ENCODE peak calls at places on chromosomes 3 and 15, in nine cellular contexts. K is fibroblast of lung, N is sigmoid colon, Q is right atrium auricular region, W is IMR-90, F is psoas muscle, B is OCI-LY7, E is upper lobe of left lung, Z is astrocyte. D is an unnamed sample. For H3K4me1, the result is how much of the 10 kb centered on the place peaks cover.

GRCh38 chr3:188431040-188431439 is 277.1 kb downstream of the LPP start:
- DNase-seq in W (no peak), B (no peak), Z (no peak), Q (no peak), F (no peak), K (no peak), N (no peak), E (no peak), D (no peak)

GRCh38 chr3:146189519-146190173 is 28.7 kb upstream of the PLOD2 start:
- DNase-seq in K (peak), E (no peak), Q (no peak), F (no peak), Z (no peak), N (peak), W (peak), B (peak), D (peak)

GRCh38 chr3:36833160-36833814 is 68.9 kb upstream of the DCLK3 start:
- DNase-seq in Q (no peak), N (no peak), B (no peak), F (no peak), Z (no peak), W (no peak), E (peak), K (no peak), D (no peak)

GRCh38 chr3:137766069-137766960 is 2.2 kb downstream of the SOX14 start:
- DNase-seq in Z (no peak), K (no peak), F (no peak), B (no peak), Q (no peak), W (no peak), N (no peak), E (no peak), D (no peak)

GRCh38 chr3:130892759-130893239 is 1.1 kb upstream of the ATP2C1 start:
- DNase-seq in B (peak), F (no peak), N (peak), E (no peak), Q (peak), Z (peak), W (peak), K (peak), D (peak)

GRCh38 chr3:142235690-142236089 is 10.3 kb upstream of the GK5 start:
- DNase-seq in Z (no peak), W (no peak), F (no peak), N (no peak), E (no peak), Q (no peak), K (no peak), B (no peak), D (no peak)

GRCh38 chr15:32844118-32844711 is 126.4 kb downstream of the GREM1 start:
- DNase-seq in Q (no peak), B (peak), W (peak), N (no peak), Z (no peak), F (no peak), E (no peak), K (peak), D (no peak)

GRCh38 chr3:81445712-81446111 is 315.7 kb downstream of the GBE1 start:
- DNase-seq in K (no peak), E (no peak), N (no peak), Q (no peak), B (no peak), F (no peak), W (no peak), Z (no peak), D (no peak)

GRCh38 chr3:18556503-18556902 is 131.4 kb upstream of the SATB1 start:
- DNase-seq in B (no peak), K (no peak), W (no peak), Z (peak), Q (no peak), E (no peak), F (no peak), N (no peak), D (peak)

GRCh38 chr3:55329849-55330248 is 157.3 kb downstream of the WNT5A start:
- DNase-seq in E (no peak), Z (peak), Q (no peak), W (peak), N (no peak), K (peak), F (no peak), B (no peak), D (peak)

GRCh38 chr15:29126821-29127461 is 142.7 kb downstream of the NSMCE3 start:
- DNase-seq in Q (no peak), N (peak), F (peak), K (no peak), E (peak), Z (no peak), W (no peak), B (no peak), D (no peak)

GRCh38 chr15:29128671-29129070 is 141.0 kb downstream of the NSMCE3 start:
- DNase-seq in B (no peak), W (no peak), Q (no peak), Z (no peak), K (no peak), F (peak), N (peak), E (no peak), D (no peak)

GRCh38 chr15:29129221-29129620 is 140.4 kb downstream of the NSMCE3 start:
- DNase-seq in W (no peak), Z (no peak), E (no peak), Q (no peak), K (no peak), F (no peak), B (no peak), N (peak), D (no peak)

GRCh38 chr15:29126208-29126536 is 143.4 kb downstream of the NSMCE3 start:
- DNase-seq in B (no peak), F (peak), W (no peak), K (no peak), N (peak), Z (no peak), Q (no peak), E (no peak), D (no peak)

DNA sequence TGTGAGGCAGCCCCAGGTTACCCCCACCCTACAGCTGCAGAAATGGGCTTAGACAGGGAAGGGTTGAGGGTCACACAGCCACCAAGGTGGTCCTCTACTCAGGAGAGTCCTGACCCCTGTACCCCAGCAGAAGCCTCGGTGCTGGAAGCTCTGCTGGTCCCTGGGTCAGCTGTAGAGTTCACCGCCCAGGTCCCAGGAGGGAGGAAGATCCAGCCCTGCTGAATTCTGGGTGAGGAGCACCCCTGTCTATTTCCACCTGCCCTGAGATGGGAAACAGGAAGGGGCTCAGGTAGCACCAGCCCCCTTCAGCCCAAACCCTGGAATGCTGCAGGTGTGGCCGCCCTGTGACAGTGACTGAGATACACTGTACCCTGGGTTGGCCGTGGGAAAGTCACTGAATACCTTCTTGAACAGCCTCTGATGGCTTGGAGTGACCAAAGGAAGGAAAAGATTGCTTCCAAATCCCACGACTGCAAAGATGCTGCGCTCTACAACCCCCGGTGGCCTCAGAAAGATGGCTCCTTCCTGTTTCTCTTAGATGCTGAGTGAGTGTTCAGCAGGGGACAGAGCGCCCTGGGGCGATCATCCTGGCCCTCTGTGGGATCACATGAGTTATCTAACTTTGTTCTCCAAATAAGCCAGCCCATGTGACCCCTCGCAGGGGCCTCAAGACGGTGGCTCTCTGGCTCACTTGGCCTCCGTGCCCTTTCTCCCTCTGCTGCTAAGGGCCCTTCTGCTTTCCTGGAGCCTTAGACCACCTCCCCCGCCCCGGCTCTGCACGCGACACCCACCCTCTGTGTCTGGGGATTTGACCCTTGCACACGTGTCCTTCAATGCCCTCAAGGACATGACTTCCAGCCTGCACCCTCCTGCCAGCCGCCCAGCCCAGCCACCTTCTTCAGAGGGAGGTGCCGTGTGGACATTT is 141.9 kb downstream of the NSMCE3 start:
- DNase-seq in Z (no peak), E (no peak), Q (no peak), K (no peak), B (no peak), N (peak), W (no peak), F (peak), D (no peak)
- H3K4me1 ChIP-seq in Z (under half), E (under half), Q (under half), K (under half), B (under half), N (under half), W (under half), F (under half), D (under half)

DNA sequence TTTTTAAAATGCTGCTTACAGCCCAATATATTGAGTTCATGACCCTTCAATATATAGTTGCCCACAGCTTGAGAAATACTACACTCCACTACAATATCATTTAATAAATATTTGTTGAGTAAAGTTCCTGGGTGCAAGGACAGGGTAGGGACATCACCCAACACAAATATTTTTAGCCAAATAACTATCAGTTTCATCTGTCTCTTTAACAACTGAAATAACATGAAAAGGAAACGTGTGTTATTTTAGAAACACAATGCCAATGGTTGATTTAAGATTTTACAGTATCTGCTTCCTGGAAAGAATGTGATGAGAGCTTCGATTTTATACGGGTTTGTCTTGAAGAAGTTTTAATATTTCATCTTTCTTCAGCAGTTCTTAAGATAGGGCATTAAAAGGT is 67.7 kb upstream of the CDV3 start:
- DNase-seq in Q (no peak), Z (no peak), W (no peak), F (no peak), B (no peak), K (no peak), E (no peak), N (no peak), D (no peak)
- H3K27ac ChIP-seq in Q (peak), Z (no peak), W (no peak), F (no peak), B (peak), K (no peak), E (no peak), N (no peak), D (no peak)

DNA sequence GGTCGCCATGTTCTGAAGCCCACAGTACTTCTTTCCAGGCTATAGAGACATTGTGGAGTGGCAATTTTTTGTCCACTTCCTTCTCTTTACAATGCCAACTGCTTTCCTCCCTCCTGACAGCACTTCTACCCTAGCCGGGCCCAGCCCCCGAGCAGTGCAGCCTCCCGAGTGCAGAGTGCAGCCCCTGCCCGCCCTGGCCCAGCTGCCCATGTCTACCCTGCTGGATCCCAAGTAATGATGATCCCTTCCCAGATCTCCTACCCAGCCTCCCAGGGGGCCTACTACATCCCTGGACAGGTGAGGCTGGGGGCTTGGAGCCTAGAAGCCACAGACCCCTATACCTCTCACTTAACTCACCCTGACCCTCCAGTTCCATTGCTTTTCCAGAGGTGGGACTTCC is 2.8 kb downstream of the EIF4G1 start:
- DNase-seq in Z (no peak), N (no peak), Q (no peak), W (no peak), F (peak), E (peak), B (no peak), K (no peak), D (no peak)
- H3K4me1 ChIP-seq in Z (under half), N (half or more), Q (under half), W (under half), F (half or more), E (half or more), B (under half), K (under half), D (under half)

GRCh38 chr3:170811928-170812591 is 57.9 kb downstream of the RPL22L1 start:
- DNase-seq in Z (peak), K (peak), E (no peak), B (peak), W (peak), F (peak), N (peak), Q (peak), D (peak)
- H3K27ac ChIP-seq in Z (no peak), K (peak), E (no peak), B (no peak), W (peak), F (no peak), N (no peak), Q (no peak), D (no peak)

GRCh38 chr15:63094495-63094931 is 27.1 kb upstream of the LACTB start:
- DNase-seq in N (no peak), K (peak), W (peak), Q (no peak), E (no peak), F (no peak), B (no peak), Z (peak), D (no peak)
- H3K4me1 ChIP-seq in N (under half), K (under half), W (under half), Q (under half), E (under half), F (under half), B (under half), Z (under half), D (under half)

GRCh38 chr15:101650145-101650544 is 2.0 kb downstream of the TM2D3 start:
- DNase-seq in K (no peak), E (no peak), F (no peak), N (no peak), Z (no peak), Q (no peak), W (no peak), B (no peak), D (no peak)
- H3K27ac ChIP-seq in K (no peak), E (no peak), F (peak), N (peak), Z (no peak), Q (no peak), W (no peak), B (no peak), D (no peak)

GRCh38 chr3:108103971-108104797 is 13.4 kb upstream of the CD47 start:
- DNase-seq in W (peak), E (no peak), N (no peak), F (no peak), K (peak), Z (peak), Q (no peak), B (no peak), D (no peak)
- H3K4me1 ChIP-seq in W (under half), E (under half), N (under half), F (under half), K (under half), Z (under half), Q (under half), B (under half), D (under half)

GRCh38 chr3:38054166-38054991 is 15.4 kb downstream of the DLEC1 start:
- DNase-seq in W (peak), E (no peak), F (no peak), K (no peak), N (no peak), Q (no peak), Z (no peak), B (no peak), D (no peak)

GRCh38 chr3:38062809-38063208 is 23.8 kb downstream of the DLEC1 start:
- DNase-seq in N (no peak), W (no peak), B (no peak), Z (no peak), E (no peak), K (no peak), Q (no peak), F (no peak), D (no peak)

GRCh38 chr3:38059148-38059547 is 20.1 kb downstream of the DLEC1 start:
- DNase-seq in B (no peak), E (no peak), K (no peak), Q (no peak), F (no peak), W (no peak), Z (no peak), N (no peak), D (no peak)

DNA sequence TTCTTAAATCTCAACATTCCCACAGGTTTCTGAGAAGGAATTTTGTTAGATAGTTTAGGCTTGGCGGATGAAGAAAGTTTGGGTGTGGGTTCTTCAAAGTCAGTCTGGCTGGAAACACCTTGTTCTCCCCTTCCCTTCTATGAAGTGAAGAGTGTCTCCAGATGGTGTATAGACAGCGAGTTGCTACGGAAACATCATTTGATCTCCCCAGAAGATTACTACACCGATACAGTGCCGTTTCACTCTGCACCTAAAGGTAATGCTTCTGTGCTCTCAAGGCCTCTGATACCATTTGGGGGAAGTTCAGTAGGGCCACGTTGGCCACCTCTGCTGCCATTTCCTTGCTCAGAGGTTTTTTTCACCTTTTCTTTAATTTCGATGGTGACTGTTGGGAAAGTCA is 20.6 kb downstream of the DLEC1 start:
- DNase-seq in F (no peak), Q (no peak), K (no peak), E (no peak), Z (no peak), B (no peak), W (no peak), N (no peak), D (no peak)
- H3K27ac ChIP-seq in F (no peak), Q (no peak), K (no peak), E (no peak), Z (no peak), B (no peak), W (no peak), N (no peak), D (no peak)

GRCh38 chr3:23668430-23668904 is 137.3 kb upstream of the UBE2E1 start:
- DNase-seq in Q (no peak), Z (peak), E (no peak), B (no peak), F (no peak), K (peak), W (peak), N (no peak), D (peak)

GRCh38 chr3:23671901-23672589 is 133.7 kb upstream of the UBE2E1 start:
- DNase-seq in E (peak), N (no peak), Q (no peak), W (no peak), F (peak), B (no peak), K (peak), Z (no peak), D (peak)

GRCh38 chr3:23667536-23668429 is 138.0 kb upstream of the UBE2E1 start:
- DNase-seq in B (no peak), Z (no peak), W (peak), F (no peak), K (no peak), E (no peak), Q (no peak), N (no peak), D (no peak)

GRCh38 chr3:23666818-23667217 is 138.9 kb upstream of the UBE2E1 start:
- DNase-seq in W (no peak), K (no peak), B (no peak), Z (no peak), Q (no peak), F (no peak), E (no peak), N (no peak), D (no peak)

DNA sequence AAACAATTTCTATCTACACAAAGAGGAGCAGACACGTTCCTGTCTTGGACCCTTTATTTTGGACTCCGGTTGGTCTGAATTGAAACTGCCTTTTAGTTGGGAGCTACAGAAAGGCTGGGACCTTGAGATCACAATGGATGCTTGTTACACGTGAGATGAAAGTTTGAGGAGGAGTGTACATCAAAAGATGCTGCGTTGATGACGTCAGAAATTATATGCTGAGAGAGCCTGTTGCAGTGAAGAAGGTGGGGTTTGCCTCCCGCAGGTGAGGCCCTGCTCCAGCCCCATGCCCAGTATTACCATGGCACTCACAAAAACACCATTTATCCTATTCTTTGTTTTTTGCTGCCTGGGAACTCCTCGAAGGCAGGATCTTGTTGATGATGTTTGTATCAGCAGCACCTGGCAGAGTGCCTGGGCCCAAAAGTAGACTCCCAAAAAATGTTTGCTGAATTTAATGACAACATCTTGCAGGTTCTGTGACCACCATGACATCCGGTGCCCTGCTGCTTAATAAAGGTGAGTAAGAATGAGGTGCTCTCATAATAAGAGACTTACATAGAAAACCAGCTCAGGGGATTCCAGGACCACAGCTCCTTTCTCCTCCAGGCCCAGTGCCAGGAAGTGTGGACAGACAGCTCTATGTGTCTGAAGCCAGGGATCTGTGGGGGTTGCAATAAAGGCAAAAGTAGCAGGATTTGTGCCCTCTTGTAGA is 136.1 kb upstream of the UBE2E1 start:
- DNase-seq in B (no peak), N (no peak), Z (no peak), F (no peak), Q (no peak), K (no peak), W (no peak), E (no peak), D (no peak)
- H3K4me1 ChIP-seq in B (under half), N (under half), Z (under half), F (under half), Q (under half), K (under half), W (under half), E (under half), D (under half)

GRCh38 chr3:53775834-53776251 is 70.4 kb downstream of the CHDH start:
- DNase-seq in E (no peak), W (no peak), N (no peak), F (no peak), K (no peak), Z (no peak), B (no peak), Q (no peak), D (peak)
- H3K27ac ChIP-seq in E (no peak), W (no peak), N (no peak), F (no peak), K (no peak), Z (no peak), B (no peak), Q (no peak), D (no peak)